ENCODE peak calls at places on chromosomes 3 and 15, in five cellular contexts. W is HCT116, E is neuronal stem cell, M is DND-41, D is IMR-90. C is an unnamed sample.

GRCh38 chr3:171231361-171231760 is 204.8 kb upstream of the SLC2A2 start:
- DNase-seq in D (no peak), M (no peak), W (no peak), E (no peak), C (no peak)

GRCh38 chr3:190012314-190012782 is 108.3 kb downstream of the P3H2 start:
- DNase-seq in D (peak), M (no peak), W (peak), E (peak), C (peak)

GRCh38 chr3:13016083-13016725 is 57.0 kb downstream of the IQSEC1 start:
- DNase-seq in D (no peak), W (no peak), E (no peak), M (peak), C (peak)

GRCh38 chr15:86645861-86646393 is 566.3 kb downstream of the AGBL1 start:
- DNase-seq in E (no peak), D (no peak), W (no peak), M (no peak), C (no peak)

GRCh38 chr15:68271854-68272471 is 5.6 kb upstream of the FEM1B start:
- DNase-seq in D (peak), E (no peak), M (no peak), W (peak), C (peak)

GRCh38 chr3:191848818-191849217 is 387.9 kb downstream of the PYDC2 start:
- DNase-seq in M (no peak), D (no peak), E (no peak), W (no peak), C (no peak)

GRCh38 chr3:41601404-41601987 is 360.4 kb downstream of the ULK4 start:
- DNase-seq in E (no peak), M (no peak), D (no peak), W (no peak), C (no peak)

GRCh38 chr15:80736571-80736970 is 41.5 kb downstream of the ABHD17C start:
- DNase-seq in D (peak), W (no peak), M (no peak), E (no peak), C (peak)

GRCh38 chr15:64474846-64475245 is 14.5 kb downstream of the ZNF609 start:
- DNase-seq in W (no peak), D (no peak), E (no peak), M (no peak), C (no peak)

GRCh38 chr3:30943206-30943605 is 48.7 kb upstream of the GADL1 start:
- DNase-seq in M (no peak), D (no peak), W (no peak), E (no peak), C (no peak)

GRCh38 chr15:75235760-75236729 is 22.1 kb upstream of the GOLGA6C start:
- DNase-seq in W (no peak), E (no peak), M (no peak), D (no peak), C (no peak)

GRCh38 chr3:42036483-42036823 is 54.7 kb upstream of the TRAK1 start:
- DNase-seq in E (no peak), W (no peak), D (peak), M (no peak), C (peak)

GRCh38 chr3:101779808-101780366 is 876 bp downstream of the NXPE3 start:
- DNase-seq in W (no peak), E (no peak), M (no peak), D (no peak), C (peak)

GRCh38 chr3:14574183-14574582 is 34.0 kb upstream of the GRIP2 start:
- DNase-seq in D (no peak), E (no peak), M (no peak), W (no peak), C (no peak)

GRCh38 chr3:45906681-45907220 is 20.4 kb downstream of the CCR9 start:
- DNase-seq in W (no peak), E (no peak), M (no peak), D (peak), C (peak)

GRCh38 chr3:86990734-86991481 is at the start of gene VGLL3:
- DNase-seq in M (no peak), E (peak), D (peak), W (no peak), C (peak)

DNA sequence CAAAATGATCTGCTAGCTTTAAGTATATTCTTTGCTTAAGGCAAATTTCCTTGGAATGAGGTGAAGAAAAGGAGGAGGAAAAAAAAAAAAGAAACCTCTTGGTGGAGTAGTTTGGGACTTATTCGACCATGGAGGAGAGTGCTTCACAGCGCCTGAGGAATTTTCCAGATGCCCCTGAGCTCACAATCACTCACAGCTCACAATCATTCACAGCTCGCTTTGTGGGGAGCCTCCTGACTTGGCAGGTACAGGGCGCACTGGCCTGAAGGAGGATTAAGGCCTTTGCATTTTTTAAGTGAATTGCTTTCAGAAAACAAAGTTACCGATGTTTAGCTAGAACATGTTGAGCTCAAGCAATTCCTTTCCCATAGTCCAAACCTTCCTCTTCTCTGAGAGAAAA is 53.9 kb downstream of the BOC start:
- DNase-seq in W (no peak), D (no peak), M (no peak), E (no peak), C (no peak)
- H2AFZ ChIP-seq in W (no peak), D (no peak), M (no peak), E (no peak), C (no peak)

GRCh38 chr3:125212096-125212508 is 446 bp downstream of the SLC12A8 start:
- DNase-seq in D (no peak), M (no peak), W (no peak), E (peak), C (peak)
- H3K4me3 ChIP-seq in D (peak), M (no peak), W (peak), E (peak), C (peak)

DNA sequence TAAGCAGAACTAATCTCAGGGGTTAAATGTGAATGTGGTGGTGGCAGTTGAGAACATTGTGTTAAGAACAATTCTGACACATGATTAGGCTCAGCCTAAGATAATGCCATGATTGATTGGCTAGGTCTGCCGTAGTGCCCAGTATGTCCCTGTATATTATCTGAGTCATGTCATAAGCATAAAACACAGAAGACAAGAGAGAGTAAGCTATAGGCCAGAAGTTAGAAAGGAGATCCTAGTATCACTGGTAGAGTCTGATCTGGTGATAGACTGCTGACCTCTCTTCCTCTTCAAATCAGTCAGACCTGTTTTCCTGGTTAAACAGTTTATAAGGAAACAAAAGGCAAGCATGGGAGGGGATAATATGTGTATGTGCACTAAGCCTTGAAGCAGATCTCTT is 30.1 kb upstream of the ATP8B4 start:
- DNase-seq in E (no peak), M (no peak), D (no peak), W (no peak), C (no peak)
- H2AFZ ChIP-seq in E (no peak), M (no peak), D (no peak), W (peak), C (no peak)

GRCh38 chr3:174035317-174035886 is 637.9 kb downstream of the NLGN1 start:
- DNase-seq in D (peak), M (no peak), W (no peak), E (no peak), C (no peak)
- H3K4me3 ChIP-seq in D (no peak), M (no peak), W (no peak), E (no peak), C (no peak)

GRCh38 chr15:62849316-62850129 is 193.0 kb upstream of the TPM1 start:
- DNase-seq in W (no peak), D (no peak), M (no peak), E (no peak), C (peak)

GRCh38 chr15:62846131-62846804 is 196.3 kb upstream of the TPM1 start:
- DNase-seq in E (no peak), M (no peak), D (no peak), W (no peak), C (no peak)

GRCh38 chr15:62846805-62847481 is 195.6 kb upstream of the TPM1 start:
- DNase-seq in M (no peak), E (no peak), D (no peak), W (no peak), C (no peak)

GRCh38 chr15:62848631-62849050 is 193.9 kb upstream of the TPM1 start:
- DNase-seq in E (no peak), D (peak), M (no peak), W (no peak), C (peak)

GRCh38 chr15:62847900-62848489 is 194.6 kb upstream of the TPM1 start:
- DNase-seq in E (peak), W (peak), D (peak), M (peak), C (peak)
- H2AFZ ChIP-seq in E (no peak), W (peak), D (no peak), M (no peak), C (no peak)

GRCh38 chr3:197881601-197882000 is 68.4 kb upstream of the RPL35A start:
- DNase-seq in W (no peak), M (no peak), D (no peak), E (no peak), C (no peak)

GRCh38 chr3:197878427-197878826 is 71.6 kb upstream of the RPL35A start:
- DNase-seq in W (no peak), D (no peak), M (no peak), E (no peak), C (no peak)

GRCh38 chr3:197882580-197882979 is 67.4 kb upstream of the RPL35A start:
- DNase-seq in E (no peak), D (no peak), W (no peak), M (no peak), C (no peak)

GRCh38 chr3:197877902-197878301 is 72.1 kb upstream of the RPL35A start:
- DNase-seq in W (no peak), M (no peak), D (no peak), E (no peak), C (no peak)

GRCh38 chr3:197880361-197881339 is 69.3 kb upstream of the RPL35A start:
- DNase-seq in W (no peak), M (no peak), D (no peak), E (no peak), C (no peak)
- H3K4me3 ChIP-seq in W (no peak), M (no peak), D (no peak), E (no peak), C (no peak)

GRCh38 chr3:157261000-157261399 is 101.1 kb upstream of the CCNL1 start:
- DNase-seq in E (no peak), D (no peak), M (no peak), W (no peak), C (no peak)

GRCh38 chr3:157257101-157257500 is 97.2 kb upstream of the CCNL1 start:
- DNase-seq in W (no peak), E (no peak), D (no peak), M (no peak), C (no peak)

GRCh38 chr3:157259825-157260224 is 99.9 kb upstream of the CCNL1 start:
- DNase-seq in W (no peak), E (no peak), D (no peak), M (no peak), C (no peak)

GRCh38 chr3:157263027-157263426 is 103.1 kb upstream of the CCNL1 start:
- DNase-seq in E (no peak), D (no peak), W (no peak), M (no peak), C (no peak)
- H2AFZ ChIP-seq in E (peak), D (no peak), W (no peak), M (no peak), C (no peak)

C was measured in mesenchymal stem cell.